ENCODE peak calls at places on chromosomes 2 and 18, in eight cellular contexts. G, V, J, N, O, W, F and C are unnamed samples.
A peak's percentile ranks its signal among the peaks of the same experiment; 100 is the strongest.

GRCh38 chr2:44964704-44965343 is 23.3 kb downstream of the SIX3 start:
- DNase-seq in F (no peak), J (no peak), N (no peak), W (no peak), V (no peak), G (no peak), O (no peak), C (no peak)

GRCh38 chr2:86358982-86359381 is 21.6 kb upstream of the REEP1 start:
- DNase-seq in F (no peak), G (no peak), N (no peak), O (no peak), W (no peak), V (no peak), J (no peak), C (no peak)

GRCh38 chr2:11073251-11073650 is 82.0 kb upstream of the SLC66A3 start:
- DNase-seq in W (peak; percentile 54), O (no peak), V (no peak), G (no peak), F (no peak), N (no peak), J (no peak), C (no peak)

GRCh38 chr2:12296120-12296519 is 420.6 kb upstream of the TRIB2 start:
- DNase-seq in F (no peak), W (no peak), J (no peak), G (no peak), O (no peak), V (no peak), N (no peak), C (no peak)

GRCh38 chr2:43073373-43073772 is 153.0 kb downstream of the ZFP36L2 start:
- DNase-seq in J (no peak), O (no peak), V (no peak), N (no peak), W (no peak), G (peak; percentile 76), F (peak; percentile 59), C (peak; percentile 67)

GRCh38 chr2:120765911-120766757 is 30.5 kb downstream of the GLI2 start:
- DNase-seq in V (peak; percentile 67), G (peak; percentile 94), N (peak; percentile 22), F (peak; percentile 65), O (no peak), W (no peak), J (no peak), C (peak; percentile 92)

GRCh38 chr2:205766765-205767359 is 84.6 kb downstream of the NRP2 start:
- DNase-seq in G (peak; percentile 60), F (peak; percentile 58), N (peak; percentile 52), J (no peak), O (peak; percentile 48), V (no peak), W (no peak), C (peak; percentile 61)

GRCh38 chr2:63424329-63425078 is 163.8 kb downstream of the WDPCP start:
- DNase-seq in W (peak; percentile 56), O (no peak), F (no peak), N (no peak), V (no peak), J (no peak), G (no peak), C (no peak)

GRCh38 chr18:67590571-67591141 is 74.1 kb upstream of the DSEL start:
- DNase-seq in J (no peak), V (no peak), O (no peak), G (no peak), W (no peak), N (no peak), F (no peak), C (no peak)

GRCh38 chr2:33709986-33710385 is 110.9 kb upstream of the FAM98A start:
- DNase-seq in W (no peak), V (no peak), O (no peak), J (no peak), N (no peak), G (no peak), F (no peak), C (peak; percentile 18)

GRCh38 chr2:134588556-134588955 is 130.2 kb downstream of the TMEM163 start:
- DNase-seq in F (no peak), J (no peak), V (no peak), W (no peak), G (no peak), O (no peak), N (no peak), C (no peak)

GRCh38 chr2:8148260-8148880 is 533.5 kb upstream of the ID2 start:
- DNase-seq in J (no peak), G (no peak), W (peak; percentile 6), O (no peak), F (no peak), N (no peak), V (no peak), C (peak; percentile 60)

GRCh38 chr2:24926602-24927252 is 6.7 kb upstream of the ADCY3 start:
- DNase-seq in N (no peak), V (peak; percentile 58), J (no peak), F (peak; percentile 84), G (peak; percentile 80), O (peak; percentile 28), W (no peak), C (no peak)

GRCh38 chr2:203705184-203705583 is 1.3 kb upstream of the CD28 start:
- DNase-seq in F (no peak), O (peak; percentile 33), N (peak; percentile 46), V (no peak), J (no peak), G (no peak), W (no peak), C (no peak)

GRCh38 chr2:70083344-70084156 is 3.7 kb upstream of the PCBP1 start:
- DNase-seq in J (no peak), O (peak; percentile 39), G (no peak), V (no peak), F (no peak), W (peak; percentile 83), N (peak; percentile 42), C (peak; percentile 20)

GRCh38 chr2:168143813-168144212 is 103.6 kb downstream of the STK39 start:
- DNase-seq in N (no peak), J (no peak), F (no peak), W (no peak), O (no peak), V (no peak), G (no peak), C (no peak)

GRCh38 chr2:168146892-168147810 is 100.2 kb downstream of the STK39 start:
- DNase-seq in V (no peak), W (no peak), G (no peak), N (no peak), J (no peak), F (no peak), O (no peak), C (no peak)

GRCh38 chr2:168147858-168148794 is 99.3 kb downstream of the STK39 start:
- DNase-seq in V (no peak), G (no peak), F (no peak), N (no peak), J (no peak), O (no peak), W (no peak), C (no peak)

GRCh38 chr2:168145011-168145410 is 102.4 kb downstream of the STK39 start:
- DNase-seq in V (no peak), O (no peak), W (no peak), N (no peak), J (no peak), G (no peak), F (no peak), C (no peak)

DNA sequence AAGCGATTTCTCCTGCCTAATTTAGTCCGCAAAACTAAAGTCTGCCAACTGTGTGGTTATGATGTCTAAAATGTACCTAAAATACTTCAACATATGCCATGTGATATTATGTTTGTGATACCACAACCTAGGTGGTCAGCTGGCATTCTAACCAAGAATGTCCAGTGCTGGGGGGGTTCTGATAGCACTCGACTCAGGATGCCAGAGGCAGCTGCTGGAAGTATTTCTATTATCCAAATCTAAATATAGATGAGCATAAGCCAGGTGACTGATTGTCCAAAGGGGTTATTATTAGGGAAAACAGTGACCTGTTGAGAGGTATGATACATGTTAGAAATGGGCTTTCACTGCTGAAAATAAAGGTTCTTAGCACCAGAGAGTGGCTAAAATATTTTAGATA is 101.8 kb downstream of the STK39 start:
- DNase-seq in V (no peak), N (no peak), G (no peak), F (no peak), W (no peak), J (no peak), O (no peak), C (no peak)
- H3K4me1 ChIP-seq in V (peaks cover 36% of the 10 kb centered on the region), N (no peaks in the 10 kb centered on the region), G (no peaks in the 10 kb centered on the region), F (peaks cover 9% of the 10 kb centered on the region), W (no peaks in the 10 kb centered on the region), J (peaks cover 12% of the 10 kb centered on the region), O (no peaks in the 10 kb centered on the region), C (no peaks in the 10 kb centered on the region)

GRCh38 chr18:48829443-48830149 is 121.2 kb downstream of the SMAD7 start:
- DNase-seq in V (peak; percentile 29), G (peak; percentile 19), J (no peak), O (no peak), N (peak; percentile 18), W (no peak), F (peak; percentile 57), C (no peak)

GRCh38 chr18:48833701-48834394 is 116.9 kb downstream of the SMAD7 start:
- DNase-seq in W (no peak), J (no peak), O (peak; percentile 48), F (peak; percentile 23), G (peak; percentile 13), V (no peak), N (peak; percentile 78), C (no peak)

GRCh38 chr18:48832961-48833700 is 117.6 kb downstream of the SMAD7 start:
- DNase-seq in J (no peak), F (peak; percentile 42), N (peak; percentile 20), V (peak; percentile 82), O (no peak), W (peak; percentile 84), G (peak; percentile 57), C (peak; percentile 84)

GRCh38 chr18:48831113-48831759 is 119.5 kb downstream of the SMAD7 start:
- DNase-seq in W (no peak), G (no peak), J (no peak), N (peak; percentile 12), F (peak; percentile 14), O (no peak), V (no peak), C (peak; percentile 39)

GRCh38 chr18:48831802-48832201 is 119.0 kb downstream of the SMAD7 start:
- DNase-seq in O (no peak), N (no peak), G (no peak), V (no peak), J (no peak), F (no peak), W (no peak), C (peak; percentile 8)
- H3K4me1 ChIP-seq in O (peaks cover 41% of the 10 kb centered on the region), N (peaks cover 19% of the 10 kb centered on the region), G (peaks cover 15% of the 10 kb centered on the region), V (peaks cover 76% of the 10 kb centered on the region), J (peaks cover 49% of the 10 kb centered on the region), F (peaks cover 77% of the 10 kb centered on the region), W (peaks cover 60% of the 10 kb centered on the region), C (peaks cover 56% of the 10 kb centered on the region)

DNA sequence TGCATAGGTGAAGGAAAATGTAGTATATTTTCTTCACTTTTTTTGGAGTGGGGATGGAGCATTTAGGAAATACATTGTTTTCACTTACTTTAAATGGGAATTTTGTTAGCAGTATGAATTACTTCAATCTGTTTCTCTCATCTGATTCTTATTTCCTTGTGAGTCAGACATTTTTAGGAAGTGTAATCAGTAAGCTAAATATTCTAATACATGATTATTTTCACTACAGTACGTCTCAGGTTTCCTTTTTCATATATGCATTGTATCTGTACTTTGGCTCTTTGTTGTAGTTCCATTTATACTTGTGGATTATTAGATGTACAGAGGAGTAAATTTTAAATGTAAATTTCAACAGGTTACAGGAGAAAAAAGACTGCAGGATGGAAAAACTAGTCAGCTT is 27.9 kb downstream of the GPD2 start:
- DNase-seq in V (no peak), G (no peak), J (no peak), O (no peak), F (no peak), W (no peak), N (no peak), C (no peak)
- H3K4me1 ChIP-seq in V (peaks cover 69% of the 10 kb centered on the region), G (peaks cover 13% of the 10 kb centered on the region), J (peaks cover 41% of the 10 kb centered on the region), O (no peaks in the 10 kb centered on the region), F (peaks cover 13% of the 10 kb centered on the region), W (no peaks in the 10 kb centered on the region), N (no peaks in the 10 kb centered on the region), C (peaks cover 51% of the 10 kb centered on the region)

GRCh38 chr2:23563673-23564617 is 179.0 kb downstream of the KLHL29 start:
- DNase-seq in V (no peak), N (no peak), J (no peak), W (no peak), G (peak; percentile 79), F (peak; percentile 85), O (no peak), C (peak; percentile 69)
- H3K4me1 ChIP-seq in V (no peaks in the 10 kb centered on the region), N (no peaks in the 10 kb centered on the region), J (peaks cover 44% of the 10 kb centered on the region), W (no peaks in the 10 kb centered on the region), G (no peaks in the 10 kb centered on the region), F (peaks cover 70% of the 10 kb centered on the region), O (no peaks in the 10 kb centered on the region), C (peaks cover 19% of the 10 kb centered on the region)